ENCODE peak calls at places on chromosome 10, in five cellular contexts. M, L, D, E and J are unnamed samples.

GRCh38 chr10:22316286-22317120 is at the start of gene COMMD3:
- DNase-seq in E (peak; percentile 58), M (peak; percentile 88), D (peak; percentile 66), L (peak; percentile 87), J (peak; percentile 78)

GRCh38 chr10:50470345-50470744 is 153.4 kb downstream of the SGMS1 start:
- DNase-seq in D (no peak), M (no peak), L (no peak), E (no peak), J (peak; percentile 66)

GRCh38 chr10:121573541-121573941 is 24.7 kb downstream of the FGFR2 start:
- DNase-seq in E (no peak), L (no peak), M (no peak), D (no peak), J (no peak)

GRCh38 chr10:115026041-115026779 is 67.0 kb upstream of the ATRNL1 start:
- DNase-seq in E (no peak), M (no peak), L (no peak), D (no peak), J (no peak)

GRCh38 chr10:3961082-3961481 is 176.1 kb upstream of the KLF6 start:
- DNase-seq in E (no peak), D (no peak), L (no peak), M (no peak), J (no peak)

GRCh38 chr10:13769926-13770325 is 183.2 kb downstream of the PRPF18 start:
- DNase-seq in D (no peak), L (no peak), E (no peak), M (no peak), J (peak; percentile 80)

GRCh38 chr10:77287647-77288120 is 349.9 kb downstream of the KCNMA1 start:
- DNase-seq in E (no peak), L (peak; percentile 67), D (no peak), M (no peak), J (no peak)

GRCh38 chr10:123428302-123428701 is 237.9 kb upstream of the GPR26 start:
- DNase-seq in E (peak; percentile 40), D (no peak), M (no peak), L (no peak), J (no peak)

GRCh38 chr10:98302711-98303365 is 34.8 kb upstream of the LOXL4 start:
- DNase-seq in E (no peak), L (no peak), D (no peak), M (no peak), J (no peak)

GRCh38 chr10:8054498-8055407 is at the start of gene GATA3:
- DNase-seq in M (peak; percentile 93), L (peak; percentile 86), D (peak; percentile 31), E (no peak), J (no peak)

GRCh38 chr10:21053953-21054352 is 156.8 kb upstream of the NEBL start:
- DNase-seq in L (no peak), E (no peak), M (no peak), D (no peak), J (no peak)

GRCh38 chr10:21056461-21056860 is 159.3 kb upstream of the NEBL start:
- DNase-seq in M (no peak), D (no peak), E (no peak), L (no peak), J (no peak)

GRCh38 chr10:21057436-21057835 is 160.3 kb upstream of the NEBL start:
- DNase-seq in E (no peak), M (no peak), L (no peak), D (no peak), J (no peak)

GRCh38 chr10:21057989-21058388 is 160.9 kb upstream of the NEBL start:
- DNase-seq in M (no peak), L (no peak), D (no peak), E (no peak), J (no peak)

GRCh38 chr10:21055339-21056135 is 158.4 kb upstream of the NEBL start:
- DNase-seq in D (no peak), L (no peak), M (no peak), E (no peak), J (no peak)
- TF ChIP-seq MAX in D (no peak), L (no peak), M (no peak), E (no peak), J (no peak)

DNA sequence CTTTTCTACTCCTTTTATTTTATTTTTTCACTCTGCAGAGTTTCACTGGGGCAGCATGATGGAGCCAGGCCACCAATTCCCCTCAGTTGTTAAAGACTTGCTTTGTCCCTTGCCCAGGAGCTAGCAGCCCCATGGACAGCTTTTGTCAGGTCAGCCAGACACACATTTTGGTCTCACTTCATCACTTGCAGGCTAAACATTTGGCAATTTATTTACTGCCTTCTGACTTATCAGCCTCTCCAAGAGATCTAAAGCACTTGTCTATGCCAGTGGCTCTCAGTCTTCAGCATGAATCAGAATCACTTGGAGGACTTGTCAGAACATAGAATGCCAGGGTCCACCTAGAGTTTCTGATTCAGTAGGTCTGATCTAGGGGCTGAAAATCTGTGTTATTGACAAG is 66.4 kb upstream of the GDF10 start:
- DNase-seq in D (no peak), E (no peak), L (no peak), M (no peak), J (no peak)
- TF ChIP-seq POLR2A in D (no peak), E (no peak), L (no peak), M (no peak), J (no peak)

GRCh38 chr10:88211230-88211629 is 347.8 kb downstream of the PTEN start:
- DNase-seq in E (no peak), M (no peak), D (no peak), L (no peak), J (no peak)

GRCh38 chr10:88209231-88209630 is 345.8 kb downstream of the PTEN start:
- DNase-seq in D (no peak), M (no peak), L (no peak), E (no peak), J (no peak)

GRCh38 chr10:88209837-88210552 is 346.6 kb downstream of the PTEN start:
- DNase-seq in L (no peak), E (no peak), M (no peak), D (no peak), J (no peak)

GRCh38 chr10:88213206-88213605 is 349.8 kb downstream of the PTEN start:
- DNase-seq in D (no peak), M (no peak), L (no peak), E (no peak), J (no peak)

DNA sequence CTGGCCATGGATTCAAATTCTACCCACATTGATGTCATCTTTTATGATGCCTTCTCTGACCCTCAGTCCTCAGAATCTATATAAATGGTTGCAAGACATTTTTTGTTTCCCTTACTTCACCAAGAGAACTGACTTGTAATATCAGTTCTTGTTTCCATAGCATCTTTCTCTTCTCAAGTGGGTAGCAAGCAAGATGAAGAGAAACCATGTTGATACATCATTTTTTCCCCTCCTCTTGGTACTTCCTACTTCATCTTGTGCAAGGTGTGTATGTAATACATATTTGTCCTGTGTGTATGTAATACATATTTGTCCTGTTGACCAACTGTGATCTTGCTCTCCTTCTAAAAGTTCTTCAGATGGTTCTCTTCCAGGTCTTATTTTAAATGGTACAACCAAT is 348.6 kb downstream of the PTEN start:
- DNase-seq in M (no peak), E (no peak), L (no peak), D (no peak), J (no peak)
- TF ChIP-seq MYC in M (no peak), E (no peak), L (no peak), D (no peak), J (no peak)

GRCh38 chr10:44973323-44974081 is 5.1 kb downstream of the DEPP1 start:
- DNase-seq in E (no peak), L (no peak), D (no peak), M (peak; percentile 59), J (peak; percentile 63)

GRCh38 chr10:44972874-44973306 is 5.7 kb downstream of the DEPP1 start:
- DNase-seq in D (no peak), E (no peak), M (peak; percentile 50), L (no peak), J (no peak)

GRCh38 chr10:44975487-44976331 is 2.9 kb downstream of the DEPP1 start:
- DNase-seq in M (peak; percentile 96), E (peak; percentile 83), L (peak; percentile 21), D (peak; percentile 25), J (peak; percentile 58)

GRCh38 chr10:44974628-44975431 is 3.8 kb downstream of the DEPP1 start:
- DNase-seq in E (peak; percentile 79), D (peak; percentile 91), L (peak; percentile 55), M (peak; percentile 90), J (peak; percentile 78)

GRCh38 chr10:44974082-44974627 is 4.5 kb downstream of the DEPP1 start:
- DNase-seq in L (no peak), E (no peak), D (no peak), M (no peak), J (peak; percentile 49)
- TF ChIP-seq MAX in L (no peak), E (no peak), D (no peak), M (no peak), J (no peak)

GRCh38 chr10:101031128-101031795 is at the start of the genes PDZD7 and SFXN3:
- DNase-seq in L (peak; percentile 95), M (peak; percentile 88), E (peak; percentile 79), D (peak; percentile 96), J (peak; percentile 91)
- TF ChIP-seq POLR2A in L (peak; percentile 27), M (no peak), E (no peak), D (no peak), J (no peak)